ENCODE peak calls at places on chromosomes 6 and 20, in six cellular contexts. I is AG20443; K is activated naive CD8-positive, alpha-beta T cell treated with anti-CD3 and anti-CD28 coated beads, Interleukin-2, amount 50 U/mL, for 24 hours; D is stimulated activated CD4-positive, alpha-beta T cell treated with anti-CD3 and anti-CD28 coated beads, Interleukin-4, amount 100 ng/mL, for 1 hour; N is Calu3; A is effector memory CD4-positive, alpha-beta T cell. H is an unnamed sample.

GRCh38 chr6:42190784-42191183 is 4.0 kb downstream of the GUCA1B start:
- DNase-seq in I (no peak), K (no peak), D (no peak), N (no peak), A (no peak), H (no peak)

GRCh38 chr6:165106261-165106660 is 203.1 kb downstream of the C6orf118 start:
- DNase-seq in I (no peak), K (no peak), D (no peak), N (no peak), A (no peak), H (no peak)

GRCh38 chr6:158642805-158643489 is 1.6 kb downstream of the DYNLT1 start:
- DNase-seq in I (no peak), K (no peak), D (no peak), N (no peak), A (no peak), H (peak)

GRCh38 chr6:125375841-125376240 is 74.1 kb upstream of the HDDC2 start:
- DNase-seq in I (no peak), K (no peak), D (no peak), N (no peak), A (no peak), H (no peak)

GRCh38 chr6:132937466-132937906 is 123.1 kb downstream of the RPS12 start:
- DNase-seq in I (peak), K (peak), D (peak), N (peak), A (no peak), H (no peak)

GRCh38 chr20:25136643-25137559 is 55.0 kb upstream of the VSX1 start:
- DNase-seq in I (peak), K (no peak), D (no peak), N (peak), A (no peak), H (no peak)

GRCh38 chr20:37363221-37364012 is 17.5 kb downstream of the SRC start:
- DNase-seq in I (no peak), K (no peak), D (no peak), N (no peak), A (no peak), H (no peak)

GRCh38 chr6:109513571-109514071 is 30.6 kb upstream of the ZBTB24 start:
- DNase-seq in I (peak), K (no peak), D (no peak), N (peak), A (no peak), H (no peak)

GRCh38 chr20:57481281-57481711 is 43.6 kb downstream of the CTCFL start:
- DNase-seq in I (peak), K (no peak), D (no peak), N (no peak), A (no peak), H (no peak)

GRCh38 chr6:138598562-138599173 is 99.4 kb upstream of the NHSL1 start:
- DNase-seq in I (no peak), K (no peak), D (no peak), N (no peak), A (no peak), H (no peak)

GRCh38 chr6:103617642-103618041 is 1242.1 kb downstream of the HACE1 start:
- DNase-seq in I (no peak), K (no peak), D (no peak), N (no peak), A (no peak), H (no peak)

GRCh38 chr6:128455959-128456358 is 64.4 kb downstream of the PTPRK start:
- DNase-seq in I (no peak), K (no peak), D (no peak), N (no peak), A (no peak), H (no peak)

GRCh38 chr6:83514877-83515466 is 2.6 kb downstream of the PRSS35 start:
- DNase-seq in I (peak), K (peak), D (no peak), N (peak), A (no peak), H (peak)

GRCh38 chr20:9200620-9201019 is 131.7 kb downstream of the PLCB4 start:
- DNase-seq in I (peak), K (no peak), D (no peak), N (no peak), A (no peak), H (no peak)

GRCh38 chr6:157533397-157533814 is 152.4 kb downstream of the ZDHHC14 start:
- DNase-seq in I (no peak), K (no peak), D (no peak), N (no peak), A (no peak), H (no peak)

GRCh38 chr6:43909474-43910148 is 139.6 kb downstream of the VEGFA start:
- DNase-seq in I (no peak), K (no peak), D (no peak), N (no peak), A (no peak), H (no peak)

GRCh38 chr20:58810116-58810878 is 40.4 kb downstream of the GNAS-AS1 start:
- DNase-seq in I (no peak), K (peak), D (no peak), N (no peak), A (no peak), H (no peak)

GRCh38 chr6:161227004-161227950 is 46.6 kb downstream of the AGPAT4 start:
- DNase-seq in I (no peak), K (no peak), D (no peak), N (no peak), A (no peak), H (no peak)

GRCh38 chr6:43120938-43121913 is 45.1 kb downstream of the PTK7 start:
- DNase-seq in I (peak), K (no peak), D (no peak), N (no peak), A (no peak), H (no peak)

GRCh38 chr20:55977723-55978481 is 27.4 kb downstream of the CBLN4 start:
- DNase-seq in I (no peak), K (no peak), D (no peak), N (no peak), A (no peak), H (no peak)